ENCODE peak calls at places on chromosomes 3 and 15, in nine cellular contexts. One of them, this sample, is unnamed.

GRCh38 chr3:71987828-71988227 is 202.9 kb upstream of the PROK2 start:
- DNase-seq in suprapubic skin: no peak
- DNase-seq in transverse colon: no peak
- DNase-seq in HepG2: no peak
- DNase-seq in spleen: no peak
- DNase-seq in upper lobe of left lung: no peak
- DNase-seq in stomach: no peak
- DNase-seq in GM12892: no peak
- DNase-seq in breast epithelium: peak
- DNase-seq in this sample: no peak

GRCh38 chr3:3053974-3054373 is 56.2 kb downstream of the IL5RA start:
- DNase-seq in spleen: no peak
- DNase-seq in stomach: no peak
- DNase-seq in GM12892: no peak
- DNase-seq in breast epithelium: no peak
- DNase-seq in suprapubic skin: no peak
- DNase-seq in upper lobe of left lung: no peak
- DNase-seq in transverse colon: no peak
- DNase-seq in HepG2: no peak
- DNase-seq in this sample: no peak

GRCh38 chr3:65871305-65872141 is 167.2 kb downstream of the MAGI1 start:
- DNase-seq in breast epithelium: peak
- DNase-seq in spleen: no peak
- DNase-seq in transverse colon: peak
- DNase-seq in suprapubic skin: no peak
- DNase-seq in upper lobe of left lung: peak
- DNase-seq in GM12892: no peak
- DNase-seq in HepG2: peak
- DNase-seq in stomach: peak
- DNase-seq in this sample: no peak

GRCh38 chr3:186284661-186285060 is 77.4 kb downstream of the DGKG start:
- DNase-seq in breast epithelium: no peak
- DNase-seq in transverse colon: no peak
- DNase-seq in GM12892: no peak
- DNase-seq in suprapubic skin: no peak
- DNase-seq in stomach: no peak
- DNase-seq in upper lobe of left lung: no peak
- DNase-seq in spleen: no peak
- DNase-seq in HepG2: no peak
- DNase-seq in this sample: no peak

GRCh38 chr15:52466134-52466701 is 62.5 kb downstream of the MYO5A start:
- DNase-seq in suprapubic skin: no peak
- DNase-seq in HepG2: no peak
- DNase-seq in stomach: peak
- DNase-seq in spleen: peak
- DNase-seq in GM12892: peak
- DNase-seq in breast epithelium: no peak
- DNase-seq in transverse colon: peak
- DNase-seq in upper lobe of left lung: peak
- DNase-seq in this sample: peak

GRCh38 chr3:61331937-61332590 is 80.8 kb upstream of the FHIT start:
- DNase-seq in stomach: no peak
- DNase-seq in breast epithelium: no peak
- DNase-seq in HepG2: no peak
- DNase-seq in transverse colon: no peak
- DNase-seq in upper lobe of left lung: no peak
- DNase-seq in suprapubic skin: no peak
- DNase-seq in GM12892: no peak
- DNase-seq in spleen: no peak
- DNase-seq in this sample: no peak

GRCh38 chr15:68313501-68314390 is 36.2 kb downstream of the FEM1B start:
- DNase-seq in transverse colon: no peak
- DNase-seq in stomach: peak
- DNase-seq in GM12892: no peak
- DNase-seq in upper lobe of left lung: no peak
- DNase-seq in breast epithelium: peak
- DNase-seq in suprapubic skin: peak
- DNase-seq in HepG2: no peak
- DNase-seq in spleen: peak
- DNase-seq in this sample: no peak

GRCh38 chr15:82571722-82572222 is 31.5 kb upstream of the RPS17 start:
- DNase-seq in stomach: peak
- DNase-seq in suprapubic skin: peak
- DNase-seq in GM12892: no peak
- DNase-seq in spleen: no peak
- DNase-seq in HepG2: no peak
- DNase-seq in upper lobe of left lung: peak
- DNase-seq in breast epithelium: peak
- DNase-seq in transverse colon: peak
- DNase-seq in this sample: no peak

GRCh38 chr3:46670000-46670890 is 23.2 kb downstream of the ALS2CL start:
- DNase-seq in GM12892: peak
- DNase-seq in breast epithelium: no peak
- DNase-seq in HepG2: no peak
- DNase-seq in spleen: peak
- DNase-seq in suprapubic skin: peak
- DNase-seq in transverse colon: no peak
- DNase-seq in stomach: peak
- DNase-seq in upper lobe of left lung: peak
- DNase-seq in this sample: peak

GRCh38 chr3:159870723-159871122 is 117.9 kb upstream of the IL12A start:
- DNase-seq in upper lobe of left lung: no peak
- DNase-seq in spleen: no peak
- DNase-seq in stomach: no peak
- DNase-seq in GM12892: no peak
- DNase-seq in transverse colon: no peak
- DNase-seq in breast epithelium: no peak
- DNase-seq in suprapubic skin: no peak
- DNase-seq in HepG2: no peak
- DNase-seq in this sample: no peak
- TF ChIP-seq POLR2AphosphoS5 in upper lobe of left lung: no peak
- TF ChIP-seq POLR2AphosphoS5 in spleen: no peak
- TF ChIP-seq POLR2AphosphoS5 in stomach: no peak
- TF ChIP-seq POLR2AphosphoS5 in GM12892: no peak
- TF ChIP-seq POLR2AphosphoS5 in transverse colon: no peak
- TF ChIP-seq POLR2AphosphoS5 in breast epithelium: no peak
- TF ChIP-seq POLR2AphosphoS5 in suprapubic skin: no peak
- TF ChIP-seq POLR2AphosphoS5 in HepG2: no peak
- TF ChIP-seq POLR2AphosphoS5 in this sample: no peak

GRCh38 chr3:159764211-159765024 is 224.2 kb upstream of the IL12A start:
- DNase-seq in HepG2: no peak
- DNase-seq in transverse colon: peak
- DNase-seq in spleen: peak
- DNase-seq in suprapubic skin: peak
- DNase-seq in stomach: no peak
- DNase-seq in GM12892: peak
- DNase-seq in upper lobe of left lung: peak
- DNase-seq in breast epithelium: peak
- DNase-seq in this sample: peak

GRCh38 chr3:159762238-159762637 is 226.4 kb upstream of the IL12A start:
- DNase-seq in GM12892: no peak
- DNase-seq in upper lobe of left lung: no peak
- DNase-seq in stomach: no peak
- DNase-seq in transverse colon: no peak
- DNase-seq in breast epithelium: no peak
- DNase-seq in HepG2: no peak
- DNase-seq in spleen: no peak
- DNase-seq in suprapubic skin: no peak
- DNase-seq in this sample: no peak

GRCh38 chr3:159762981-159763465 is 225.6 kb upstream of the IL12A start:
- DNase-seq in stomach: peak
- DNase-seq in breast epithelium: peak
- DNase-seq in suprapubic skin: no peak
- DNase-seq in HepG2: no peak
- DNase-seq in transverse colon: peak
- DNase-seq in upper lobe of left lung: peak
- DNase-seq in GM12892: peak
- DNase-seq in spleen: peak
- DNase-seq in this sample: peak

GRCh38 chr3:159765025-159765859 is 223.4 kb upstream of the IL12A start:
- DNase-seq in spleen: no peak
- DNase-seq in stomach: peak
- DNase-seq in GM12892: peak
- DNase-seq in breast epithelium: peak
- DNase-seq in HepG2: no peak
- DNase-seq in suprapubic skin: peak
- DNase-seq in upper lobe of left lung: peak
- DNase-seq in transverse colon: peak
- DNase-seq in this sample: no peak

DNA sequence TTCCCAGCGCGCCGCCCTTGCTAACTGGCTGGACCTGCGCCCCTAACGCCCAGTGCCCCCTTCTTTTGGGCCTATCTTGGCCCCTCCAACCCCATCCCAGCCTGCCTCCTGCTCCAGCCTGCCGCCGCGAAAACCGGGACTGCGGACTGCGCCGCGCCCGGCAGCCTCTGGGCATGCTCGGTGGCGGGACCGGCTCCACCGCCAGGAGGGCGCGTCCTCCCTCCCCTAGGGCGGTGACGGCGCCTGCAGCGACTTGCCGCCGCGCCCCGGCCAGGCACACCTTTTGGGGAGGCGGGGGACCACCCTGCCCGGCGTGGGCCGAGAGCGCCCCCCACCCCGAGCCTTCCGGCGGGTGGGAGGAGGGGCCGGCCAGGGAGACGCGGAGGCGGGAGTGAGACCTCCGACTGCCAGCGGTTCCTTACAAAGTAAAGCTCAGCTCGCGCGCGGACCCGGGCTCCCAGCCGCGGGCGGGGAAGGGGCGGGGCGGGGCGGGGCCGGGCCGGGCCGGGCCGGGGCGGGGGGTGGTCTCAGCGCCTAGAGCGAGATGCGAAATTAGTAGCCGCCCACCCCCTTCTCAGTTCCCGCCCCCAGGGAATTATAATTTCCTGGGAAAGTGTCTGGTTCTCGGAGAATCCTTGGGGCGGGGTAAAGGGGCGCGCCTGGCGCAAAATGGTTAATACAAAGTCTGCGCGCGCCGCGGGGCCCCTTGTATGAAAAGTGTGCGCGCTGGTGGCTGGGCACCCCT is 225.0 kb upstream of the IL12A start:
- DNase-seq in upper lobe of left lung: peak
- DNase-seq in breast epithelium: no peak
- DNase-seq in stomach: peak
- DNase-seq in transverse colon: peak
- DNase-seq in HepG2: no peak
- DNase-seq in suprapubic skin: peak
- DNase-seq in spleen: peak
- DNase-seq in GM12892: peak
- DNase-seq in this sample: peak
- TF ChIP-seq POLR2A in upper lobe of left lung: peak
- TF ChIP-seq POLR2A in breast epithelium: no peak
- TF ChIP-seq POLR2A in stomach: peak
- TF ChIP-seq POLR2A in transverse colon: peak
- TF ChIP-seq POLR2A in HepG2: no peak
- TF ChIP-seq POLR2A in suprapubic skin: peak
- TF ChIP-seq POLR2A in spleen: no peak
- TF ChIP-seq POLR2A in GM12892: no peak
- TF ChIP-seq POLR2A in this sample: no peak

DNA sequence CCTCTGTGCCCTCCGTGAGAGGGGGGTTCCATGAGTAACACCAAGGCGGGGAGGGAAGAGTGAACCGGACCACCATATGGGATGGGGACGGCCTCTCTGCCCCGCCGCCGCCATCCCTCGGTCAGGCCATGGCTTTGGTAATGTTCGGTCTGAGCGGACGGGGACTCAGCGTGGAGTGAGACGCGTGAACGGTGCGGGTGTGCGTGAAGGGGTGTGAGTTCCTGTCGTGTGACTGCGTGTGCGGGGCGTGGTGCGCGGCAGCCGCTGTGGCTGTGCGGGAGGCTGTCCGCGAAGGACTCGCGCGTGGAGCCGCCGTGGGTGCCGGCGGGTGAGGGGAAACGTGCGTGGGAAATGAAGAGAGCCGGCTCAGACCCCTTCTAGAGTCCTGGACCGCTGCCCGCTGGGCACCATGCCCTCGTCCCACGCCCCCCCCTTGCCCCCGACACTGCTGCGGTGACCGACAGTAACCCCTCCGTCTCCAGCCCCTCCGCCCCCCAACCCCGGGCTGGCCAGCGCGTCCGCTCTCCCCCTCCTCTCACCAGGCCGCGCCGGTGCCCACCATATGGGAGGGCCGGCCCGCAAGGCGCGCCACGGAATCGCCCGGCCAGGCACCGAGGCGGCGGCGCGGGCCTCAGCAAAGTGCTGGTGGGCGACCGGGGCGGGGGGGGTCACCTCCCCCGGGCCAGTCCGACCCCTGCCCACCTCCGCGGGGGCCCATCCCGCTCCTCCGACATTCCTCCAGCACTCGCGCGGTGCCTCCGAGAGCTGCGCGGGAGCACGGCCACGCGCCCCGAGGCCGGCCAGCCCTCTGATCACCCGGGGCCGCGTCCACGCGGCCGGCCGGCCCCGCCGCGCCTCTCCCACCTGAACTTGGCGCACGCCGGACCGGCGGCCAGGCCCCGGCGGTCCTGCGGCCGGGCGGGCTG is 572 bp downstream of the KLF15 start:
- DNase-seq in GM12892: no peak
- DNase-seq in suprapubic skin: peak
- DNase-seq in upper lobe of left lung: no peak
- DNase-seq in stomach: no peak
- DNase-seq in breast epithelium: no peak
- DNase-seq in transverse colon: peak
- DNase-seq in spleen: peak
- DNase-seq in HepG2: no peak
- DNase-seq in this sample: peak
- TF ChIP-seq POLR2AphosphoS5 in GM12892: no peak
- TF ChIP-seq POLR2AphosphoS5 in suprapubic skin: no peak
- TF ChIP-seq POLR2AphosphoS5 in upper lobe of left lung: no peak
- TF ChIP-seq POLR2AphosphoS5 in stomach: no peak
- TF ChIP-seq POLR2AphosphoS5 in breast epithelium: no peak
- TF ChIP-seq POLR2AphosphoS5 in transverse colon: no peak
- TF ChIP-seq POLR2AphosphoS5 in spleen: no peak
- TF ChIP-seq POLR2AphosphoS5 in HepG2: no peak
- TF ChIP-seq POLR2AphosphoS5 in this sample: no peak

DNA sequence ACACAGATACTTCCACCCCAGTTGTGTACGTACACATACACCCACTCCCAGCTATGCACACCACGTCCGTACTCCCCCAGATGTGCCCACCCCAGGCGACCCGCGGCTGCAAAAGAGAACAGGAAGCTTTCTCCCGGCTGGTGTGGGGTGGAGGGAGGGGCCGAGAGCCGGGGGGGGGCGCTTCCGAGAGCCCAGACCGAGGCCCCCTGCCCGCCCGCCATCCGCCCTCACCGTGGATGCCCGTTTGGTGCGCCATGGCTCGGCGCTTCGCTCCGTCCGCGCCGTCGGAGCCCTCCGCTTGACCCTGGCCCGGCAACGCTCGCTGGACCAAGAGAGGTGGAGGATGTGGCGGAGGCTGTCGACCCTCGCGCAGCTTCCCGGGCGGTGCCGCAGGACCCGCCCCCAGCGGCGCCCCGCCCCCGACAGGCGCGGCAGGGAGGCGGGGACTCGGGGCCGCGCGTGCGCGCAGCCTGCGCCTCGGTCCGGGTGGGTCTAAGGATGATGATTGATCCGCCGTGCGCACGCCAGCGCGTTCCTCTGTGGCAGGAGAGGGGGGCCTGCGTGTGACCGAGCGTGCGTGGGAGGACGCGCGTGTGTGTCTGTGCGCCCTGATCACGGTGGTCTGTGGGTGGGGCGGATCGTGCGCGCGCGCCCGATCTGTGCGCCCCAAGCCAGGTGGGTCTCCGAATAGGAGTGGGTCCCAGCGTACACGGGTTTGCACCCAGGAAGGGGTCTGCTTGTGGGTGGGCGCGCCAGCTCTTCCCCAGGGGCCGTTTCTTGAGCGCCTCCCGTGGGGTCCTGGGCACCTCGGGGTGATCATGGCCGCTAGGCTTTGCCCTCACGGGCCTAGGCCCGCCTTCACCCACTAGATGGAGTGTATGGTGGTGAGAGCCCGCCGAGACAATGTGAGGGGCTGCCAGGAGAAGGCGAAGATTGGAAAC is at the start of gene TWF2:
- DNase-seq in GM12892: peak
- DNase-seq in upper lobe of left lung: peak
- DNase-seq in suprapubic skin: peak
- DNase-seq in HepG2: peak
- DNase-seq in stomach: peak
- DNase-seq in spleen: peak
- DNase-seq in transverse colon: peak
- DNase-seq in breast epithelium: peak
- DNase-seq in this sample: peak
- TF ChIP-seq POLR2A in GM12892: peak
- TF ChIP-seq POLR2A in upper lobe of left lung: peak
- TF ChIP-seq POLR2A in suprapubic skin: no peak
- TF ChIP-seq POLR2A in HepG2: no peak
- TF ChIP-seq POLR2A in stomach: no peak
- TF ChIP-seq POLR2A in spleen: no peak
- TF ChIP-seq POLR2A in transverse colon: peak
- TF ChIP-seq POLR2A in breast epithelium: no peak
- TF ChIP-seq POLR2A in this sample: peak